ENCODE peak calls at places on chromosomes 7 and 10, in ten cellular contexts. L is activated T-helper 1 cell treated with anti-CD3 and anti-CD28 coated beads, Interleukin-12 subunit alpha, Interleukin-12 subunit beta, Interleukin-2, Interleukin-4 antibody, amounts not matched to agents 30 ng/mL and 10 ng/mL and 1 ng/mL, durations not matched to agents 14 hours and 24 hours and 36 hours; U is retinal pigment epithelial cell; C is lower leg skin; N is spleen; B is A549; G is lower lobe of right lung; X is pons; M is D341Med; W is GM23248. Z is an unnamed sample.
A peak's percentile ranks its signal among the peaks of the same experiment; 100 is the strongest.

GRCh38 chr10:30803901-30804322 is 174.4 kb upstream of the LYZL2 start:
- DNase-seq in L (no peak), U (no peak), C (peak; percentile 81), N (peak; percentile 33), B (no peak), G (no peak), X (no peak), M (no peak), W (peak; percentile 85), Z (no peak)

GRCh38 chr10:117222552-117223412 is 18.1 kb upstream of the SLC18A2 start:
- DNase-seq in L (no peak), U (no peak), C (no peak), N (no peak), B (no peak), G (no peak), X (peak; percentile 8), M (no peak), W (no peak), Z (no peak)

GRCh38 chr7:102415685-102416225 is 17.6 kb upstream of the ORAI2 start:
- DNase-seq in L (peak; percentile 68), U (no peak), C (no peak), N (peak; percentile 92), B (no peak), G (peak; percentile 55), X (peak; percentile 38), M (no peak), W (no peak), Z (peak; percentile 25)

GRCh38 chr7:4837814-4838625 is 23.8 kb downstream of the PAPOLB start:
- DNase-seq in L (no peak), U (no peak), C (no peak), N (peak; percentile 64), B (no peak), G (no peak), X (no peak), M (peak; percentile 54), W (no peak), Z (peak; percentile 42)

GRCh38 chr10:113454341-113455061 is 98.4 kb upstream of the HABP2 start:
- DNase-seq in L (no peak), U (no peak), C (peak; percentile 47), N (no peak), B (peak; percentile 65), G (peak; percentile 60), X (no peak), M (peak; percentile 48), W (peak; percentile 66), Z (peak; percentile 9)

GRCh38 chr10:33039167-33039566 is 81.1 kb upstream of the ITGB1 start:
- DNase-seq in L (no peak), U (no peak), C (no peak), N (no peak), B (no peak), G (no peak), X (no peak), M (no peak), W (peak; percentile 3), Z (no peak)

GRCh38 chr7:157674027-157674714 is 337.4 kb downstream of the DNAJB6 start:
- DNase-seq in L (no peak), U (no peak), C (no peak), N (peak; percentile 75), B (no peak), G (no peak), X (no peak), M (no peak), W (no peak), Z (no peak)

GRCh38 chr7:9250876-9251275 is 817.5 kb downstream of the NXPH1 start:
- DNase-seq in L (no peak), U (no peak), C (no peak), N (peak; percentile 50), B (no peak), G (no peak), X (no peak), M (peak; percentile 51), W (no peak), Z (no peak)

GRCh38 chr7:457814-458510 is 61.7 kb downstream of the PDGFA start:
- DNase-seq in L (no peak), U (no peak), C (no peak), N (peak; percentile 56), B (no peak), G (peak; percentile 34), X (no peak), M (no peak), W (no peak), Z (no peak)

GRCh38 chr10:99784025-99784730 is 1.7 kb downstream of the ABCC2 start:
- DNase-seq in L (no peak), U (peak; percentile 31), C (peak; percentile 22), N (no peak), B (no peak), G (no peak), X (peak; percentile 1), M (no peak), W (peak; percentile 91), Z (no peak)

GRCh38 chr10:110226555-110226925 is 19.1 kb downstream of the MXI1 start:
- DNase-seq in L (peak; percentile 76), U (peak; percentile 72), C (peak; percentile 89), N (no peak), B (peak; percentile 55), G (peak; percentile 92), X (peak; percentile 81), M (peak; percentile 77), W (peak; percentile 96), Z (peak; percentile 83)

GRCh38 chr7:134347567-134347966 is 30.8 kb upstream of the SLC35B4 start:
- DNase-seq in L (no peak), U (no peak), C (no peak), N (no peak), B (no peak), G (no peak), X (no peak), M (no peak), W (no peak), Z (no peak)

GRCh38 chr10:69065406-69066361 is 22.2 kb upstream of the SRGN start:
- DNase-seq in L (peak; percentile 39), U (no peak), C (no peak), N (no peak), B (no peak), G (no peak), X (no peak), M (no peak), W (peak; percentile 86), Z (no peak)

GRCh38 chr7:129875745-129876411 is 76.9 kb downstream of the UBE2H start:
- DNase-seq in L (no peak), U (no peak), C (no peak), N (no peak), B (peak; percentile 15), G (no peak), X (no peak), M (no peak), W (peak; percentile 76), Z (no peak)

GRCh38 chr10:1196656-1197055 is 140.5 kb downstream of the WDR37 start:
- DNase-seq in L (no peak), U (no peak), C (no peak), N (no peak), B (no peak), G (no peak), X (no peak), M (no peak), W (no peak), Z (no peak)

GRCh38 chr10:96400465-96400864 is 41.7 kb upstream of the OPALIN start:
- DNase-seq in L (no peak), U (no peak), C (no peak), N (no peak), B (no peak), G (no peak), X (peak; percentile 97), M (no peak), W (peak; percentile 24), Z (no peak)

GRCh38 chr7:30771859-30772429 is 727 bp downstream of the MINDY4 start:
- DNase-seq in L (no peak), U (no peak), C (no peak), N (no peak), B (peak; percentile 34), G (no peak), X (no peak), M (no peak), W (peak; percentile 43), Z (no peak)

GRCh38 chr7:158923928-158924511 is 67.7 kb downstream of the DYNC2I1 start:
- DNase-seq in L (no peak), U (no peak), C (no peak), N (no peak), B (no peak), G (no peak), X (no peak), M (no peak), W (no peak), Z (no peak)

GRCh38 chr7:147428075-147428474 is 1162.5 kb upstream of the C7orf33 start:
- DNase-seq in L (no peak), U (no peak), C (no peak), N (no peak), B (no peak), G (no peak), X (no peak), M (no peak), W (no peak), Z (no peak)

GRCh38 chr7:84642611-84643010 is 448.0 kb upstream of the SEMA3A start:
- DNase-seq in L (no peak), U (no peak), C (no peak), N (no peak), B (no peak), G (no peak), X (no peak), M (no peak), W (no peak), Z (no peak)

GRCh38 chr7:38932509-38933168 is 23.6 kb upstream of the VPS41 start:
- DNase-seq in L (peak; percentile 15), U (peak; percentile 10), C (no peak), N (peak; percentile 76), B (peak; percentile 43), G (peak; percentile 67), X (peak; percentile 66), M (peak; percentile 63), W (peak; percentile 64), Z (peak; percentile 45)

GRCh38 chr10:52864459-52865106 is 92.0 kb upstream of the MBL2 start:
- DNase-seq in L (no peak), U (peak; percentile 79), C (no peak), N (peak; percentile 67), B (no peak), G (no peak), X (no peak), M (no peak), W (peak; percentile 97), Z (no peak)

GRCh38 chr10:103861501-103861900 is 6.1 kb upstream of the SH3PXD2A start:
- DNase-seq in L (no peak), U (no peak), C (no peak), N (no peak), B (no peak), G (no peak), X (no peak), M (no peak), W (peak; percentile 90), Z (no peak)

GRCh38 chr10:100890696-100891271 is 22.0 kb upstream of the SLF2 start:
- DNase-seq in L (no peak), U (peak; percentile 89), C (no peak), N (no peak), B (peak; percentile 75), G (no peak), X (no peak), M (no peak), W (peak; percentile 97), Z (peak; percentile 51)

GRCh38 chr7:130356121-130356759 is 11.6 kb downstream of the CPA5 start:
- DNase-seq in L (no peak), U (peak; percentile 86), C (peak; percentile 43), N (no peak), B (peak; percentile 51), G (no peak), X (peak; percentile 7), M (no peak), W (peak; percentile 94), Z (no peak)

GRCh38 chr7:44466300-44467216 is 23.9 kb downstream of the NUDCD3 start:
- DNase-seq in L (no peak), U (no peak), C (no peak), N (no peak), B (no peak), G (no peak), X (no peak), M (no peak), W (peak; percentile 80), Z (no peak)

GRCh38 chr10:3060481-3060889 is 6.9 kb upstream of the PFKP start:
- DNase-seq in L (no peak), U (no peak), C (no peak), N (no peak), B (no peak), G (no peak), X (no peak), M (no peak), W (no peak), Z (peak; percentile 19)

GRCh38 chr7:50359258-50359994 is 54.9 kb downstream of the IKZF1 start:
- DNase-seq in L (no peak), U (no peak), C (no peak), N (no peak), B (no peak), G (no peak), X (no peak), M (no peak), W (no peak), Z (no peak)

Z was measured in cerebellar cortex.